ENCODE peak calls at places on chromosomes 16 and 17, in ten cellular contexts. J is psoas muscle, H is pancreas, V is fibroblast of lung, N is GM12865, Q is GM12878, Y is cardiac muscle cell, F is Peyer's patch, U is spleen, R is brain microvascular endothelial cell. C is an unnamed sample.

GRCh38 chr16:63655846-63656245 is 1466.0 kb downstream of the CDH11 start:
- DNase-seq in R (no peak), H (no peak), U (no peak), V (no peak), Y (no peak), J (no peak), N (no peak), F (no peak), Q (no peak), C (no peak)

GRCh38 chr17:30950669-30951399 is 20.0 kb upstream of the RNF135 start:
- DNase-seq in Y (no peak), Q (no peak), H (peak), V (peak), R (peak), N (no peak), F (peak), J (peak), U (peak), C (no peak)

GRCh38 chr16:28499854-28500253 is 5.4 kb downstream of the APOBR start:
- DNase-seq in Y (no peak), V (no peak), U (no peak), H (no peak), N (no peak), F (no peak), Q (no peak), J (no peak), R (no peak), C (no peak)

GRCh38 chr17:28982191-28982793 is 23.5 kb downstream of the SEZ6 start:
- DNase-seq in J (no peak), Q (peak), F (no peak), Y (no peak), V (peak), R (peak), H (no peak), N (peak), U (peak), C (no peak)

GRCh38 chr16:12617401-12617819 is 186.3 kb downstream of the CPPED1 start:
- DNase-seq in R (no peak), F (no peak), H (no peak), V (no peak), Q (no peak), N (peak), J (no peak), Y (no peak), U (no peak), C (no peak)

GRCh38 chr16:55444754-55445485 is 34.1 kb upstream of the MMP2 start:
- DNase-seq in R (no peak), H (no peak), Y (peak), Q (peak), N (peak), F (no peak), J (no peak), V (no peak), U (no peak), C (no peak)

GRCh38 chr16:89295915-89296314 is 78.4 kb downstream of the ZNF778 start:
- DNase-seq in J (peak), Q (no peak), H (no peak), V (no peak), N (no peak), Y (no peak), F (no peak), R (no peak), U (no peak), C (no peak)

GRCh38 chr16:23650674-23651073 is 9.4 kb downstream of the DCTN5 start:
- DNase-seq in N (no peak), Y (no peak), F (no peak), J (no peak), R (peak), H (no peak), Q (no peak), V (peak), U (no peak), C (no peak)

GRCh38 chr17:28741358-28742349 is 2.2 kb upstream of the TRAF4 start:
- DNase-seq in R (no peak), F (no peak), N (peak), V (no peak), J (peak), Q (no peak), H (no peak), Y (no peak), U (peak), C (no peak)

GRCh38 chr17:45013021-45013997 is 38.1 kb downstream of the DCAKD start:
- DNase-seq in J (no peak), V (no peak), H (no peak), N (no peak), Y (no peak), R (no peak), U (no peak), Q (no peak), F (no peak), C (no peak)

GRCh38 chr17:39671651-39672521 is 3.6 kb downstream of the PNMT start:
- DNase-seq in U (peak), N (peak), R (peak), J (peak), V (peak), Y (peak), H (peak), Q (no peak), F (peak), C (no peak)

GRCh38 chr16:16101585-16101984 is 121.7 kb downstream of the ABCC6 start:
- DNase-seq in Q (no peak), V (no peak), H (no peak), F (no peak), N (no peak), Y (no peak), J (no peak), R (no peak), U (no peak), C (no peak)

GRCh38 chr16:81029930-81030604 is 5.6 kb upstream of the ATMIN start:
- DNase-seq in Q (no peak), U (no peak), F (no peak), R (no peak), H (no peak), V (no peak), J (no peak), Y (no peak), N (no peak), C (no peak)

GRCh38 chr17:55774834-55775233 is 24.0 kb downstream of the PCTP start:
- DNase-seq in Y (no peak), U (no peak), J (no peak), R (no peak), V (no peak), Q (no peak), H (no peak), F (no peak), N (no peak), C (no peak)

GRCh38 chr16:86462334-86463084 is 47.8 kb upstream of the FOXF1 start:
- DNase-seq in V (peak), F (no peak), Y (no peak), U (no peak), N (no peak), R (peak), Q (no peak), J (no peak), H (no peak), C (no peak)

GRCh38 chr17:7977039-7977438 is 25.4 kb upstream of the GUCY2D start:
- DNase-seq in U (no peak), V (no peak), N (no peak), R (no peak), Y (no peak), F (no peak), H (no peak), Q (no peak), J (no peak), C (no peak)

GRCh38 chr17:538096-538973 is 176.3 kb downstream of the VPS53 start:
- DNase-seq in V (peak), J (no peak), F (no peak), U (no peak), Y (peak), Q (no peak), H (no peak), R (no peak), N (no peak), C (no peak)

GRCh38 chr16:87190288-87191240 is 126.6 kb downstream of the C16orf95 start:
- DNase-seq in R (no peak), U (no peak), N (no peak), Y (no peak), F (no peak), J (no peak), V (peak), H (no peak), Q (no peak), C (no peak)

GRCh38 chr17:31919802-31920525 is 16.8 kb upstream of the SUZ12 start:
- DNase-seq in R (no peak), F (no peak), Q (no peak), U (no peak), N (peak), Y (no peak), J (no peak), V (peak), H (no peak), C (no peak)

GRCh38 chr17:17086585-17086984 is 44.3 kb downstream of the MPRIP start:
- DNase-seq in Q (no peak), H (no peak), J (no peak), N (no peak), F (no peak), V (no peak), U (no peak), Y (no peak), R (no peak), C (no peak)

GRCh38 chr16:57240872-57241271 is 4.2 kb upstream of the ARL2BP start:
- DNase-seq in Y (no peak), Q (no peak), F (no peak), J (no peak), H (no peak), R (no peak), U (no peak), V (no peak), N (peak), C (no peak)

GRCh38 chr16:700684-701584 is 4.7 kb downstream of the FBXL16 start:
- DNase-seq in Q (no peak), F (no peak), U (no peak), N (no peak), J (no peak), V (no peak), H (peak), R (no peak), Y (peak), C (no peak)

GRCh38 chr17:31373150-31374082 is 18.1 kb upstream of the RAB11FIP4 start:
- DNase-seq in H (no peak), V (peak), F (no peak), U (no peak), J (no peak), R (peak), Y (no peak), Q (peak), N (peak), C (peak)

GRCh38 chr16:83723901-83724300 is 83.9 kb upstream of the HSBP1 start:
- DNase-seq in N (no peak), H (no peak), J (no peak), V (peak), U (no peak), R (no peak), Y (no peak), F (no peak), Q (no peak), C (no peak)

GRCh38 chr16:28261916-28262315 is 30.4 kb upstream of the SBK1 start:
- DNase-seq in Q (no peak), N (no peak), Y (no peak), H (no peak), F (no peak), U (no peak), V (no peak), R (no peak), J (peak), C (no peak)

GRCh38 chr16:53892155-53892554 is 188.2 kb downstream of the FTO start:
- DNase-seq in V (peak), Y (peak), F (no peak), U (no peak), H (peak), J (no peak), R (peak), Q (no peak), N (peak), C (peak)

GRCh38 chr16:20899503-20900298 is 457 bp downstream of the DCUN1D3 start:
- DNase-seq in N (no peak), J (peak), R (no peak), H (peak), F (no peak), V (no peak), Y (peak), Q (no peak), U (peak), C (no peak)

GRCh38 chr16:1643521-1643920 is 31.4 kb downstream of the CRAMP1 start:
- DNase-seq in N (no peak), J (peak), F (no peak), V (no peak), Q (no peak), R (no peak), Y (no peak), U (no peak), H (no peak), C (no peak)

GRCh38 chr17:48134912-48135480 is 27.4 kb downstream of the SNX11 start:
- DNase-seq in F (no peak), R (no peak), H (no peak), J (no peak), Y (no peak), N (no peak), Q (no peak), V (no peak), U (no peak), C (no peak)

DNA sequence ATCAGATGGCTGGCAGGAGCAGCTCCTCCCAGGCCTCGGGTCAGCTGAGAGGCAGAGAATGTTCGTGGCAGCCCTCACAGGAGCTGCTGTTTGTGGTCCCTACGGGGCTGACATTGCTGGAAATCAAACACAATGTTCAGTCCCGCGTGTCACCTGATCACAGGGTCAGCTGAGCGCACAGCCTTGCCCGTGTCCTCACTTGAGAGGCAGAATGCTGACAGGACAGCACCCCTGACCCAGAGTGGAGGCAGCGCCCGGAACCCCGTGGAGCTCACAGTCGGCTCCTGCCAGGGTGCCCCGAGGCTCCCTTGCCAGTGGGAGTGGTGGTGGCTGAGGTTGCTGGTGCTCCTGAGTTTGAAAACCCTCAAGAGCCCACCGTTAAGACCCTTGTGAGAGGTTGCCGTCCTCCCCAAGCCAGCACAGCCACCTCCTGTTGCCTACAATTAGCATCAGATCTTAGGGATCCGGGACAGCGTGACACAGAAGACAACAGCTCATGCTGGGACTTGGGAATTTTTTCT is 3.6 kb upstream of the CHMP6 start:
- DNase-seq in N (no peak), V (no peak), J (peak), R (no peak), H (no peak), U (peak), Y (no peak), Q (no peak), F (no peak), C (no peak)
- H3K4me3 ChIP-seq in N (no peak), V (no peak), J (peak), R (no peak), H (no peak), U (no peak), Y (no peak), Q (no peak), F (no peak), C (no peak)

DNA sequence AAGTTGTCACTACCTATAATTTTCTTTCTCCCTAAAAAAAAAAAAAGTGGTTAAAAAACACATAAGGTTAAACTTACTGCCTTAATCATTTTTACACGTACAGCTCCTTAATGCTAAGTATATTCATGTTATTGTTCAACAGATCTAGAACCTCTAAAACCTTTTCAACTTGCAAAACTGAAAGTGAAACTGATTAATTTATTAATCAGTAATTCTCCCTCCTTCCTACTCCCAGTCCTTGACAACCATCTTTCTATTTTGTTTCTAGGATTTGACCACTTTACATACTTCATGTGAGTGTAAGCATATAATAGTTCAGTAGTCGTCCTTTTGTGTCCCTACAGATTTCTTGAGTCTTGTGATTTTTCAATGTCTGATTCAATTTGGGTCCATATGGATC is 251.4 kb upstream of the KIF2B start:
- DNase-seq in Q (no peak), H (no peak), F (no peak), N (no peak), U (no peak), V (peak), Y (no peak), J (no peak), R (no peak), C (no peak)
- TF ChIP-seq CTCF in Q (no peak), H (no peak), F (no peak), N (no peak), U (no peak), V (no peak), Y (no peak), J (no peak), R (no peak), C (no peak)

GRCh38 chr17:38557395-38557794 is 48.4 kb downstream of the SRCIN1 start:
- DNase-seq in F (no peak), V (no peak), Y (no peak), J (no peak), H (no peak), R (no peak), U (no peak), Q (no peak), N (no peak), C (no peak)
- H3K4me3 ChIP-seq in F (no peak), V (no peak), Y (no peak), J (peak), H (no peak), R (no peak), U (no peak), Q (no peak), N (no peak), C (no peak)

DNA sequence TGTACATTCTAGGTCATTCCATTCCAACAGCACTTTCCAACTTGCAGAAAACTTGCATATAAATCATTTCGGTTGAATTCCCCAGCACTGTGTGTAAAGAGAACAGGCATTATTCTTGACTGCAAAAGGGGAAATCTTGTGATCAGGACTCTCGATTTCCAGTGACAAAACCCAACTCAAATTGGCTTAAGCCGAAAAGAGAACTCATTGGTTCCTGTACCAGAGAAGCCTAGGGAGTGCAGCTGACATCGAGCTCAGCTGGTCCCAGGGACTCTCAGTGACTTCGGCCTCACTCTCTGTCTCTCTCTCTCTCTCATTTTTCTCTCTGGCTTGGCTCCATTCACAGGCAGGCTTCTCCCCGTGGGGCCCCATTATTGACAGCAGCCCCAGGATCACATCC is 30.7 kb downstream of the CD300LF start:
- DNase-seq in Y (no peak), Q (no peak), J (no peak), N (no peak), F (no peak), R (no peak), V (no peak), U (peak), H (no peak), C (no peak)
- TF ChIP-seq CTCF in Y (no peak), Q (no peak), J (no peak), N (no peak), F (no peak), R (no peak), V (no peak), U (no peak), H (no peak), C (no peak)

GRCh38 chr16:10743610-10744369 is at the start of gene NUBP1:
- DNase-seq in Q (peak), R (peak), J (peak), U (peak), N (peak), Y (peak), V (peak), F (peak), H (peak), C (peak)

GRCh38 chr16:10740845-10741208 is 2.8 kb upstream of the NUBP1 start:
- DNase-seq in R (no peak), V (no peak), Q (no peak), F (no peak), H (no peak), Y (no peak), N (peak), U (no peak), J (no peak), C (no peak)

GRCh38 chr16:10740000-10740844 is 3.4 kb upstream of the NUBP1 start:
- DNase-seq in R (no peak), H (peak), N (no peak), Y (no peak), U (no peak), Q (no peak), J (no peak), V (no peak), F (no peak), C (no peak)

GRCh38 chr16:10743227-10743609 is 424 bp upstream of the NUBP1 start:
- DNase-seq in J (no peak), F (no peak), R (no peak), N (no peak), H (no peak), Y (no peak), V (no peak), Q (no peak), U (no peak), C (no peak)

DNA sequence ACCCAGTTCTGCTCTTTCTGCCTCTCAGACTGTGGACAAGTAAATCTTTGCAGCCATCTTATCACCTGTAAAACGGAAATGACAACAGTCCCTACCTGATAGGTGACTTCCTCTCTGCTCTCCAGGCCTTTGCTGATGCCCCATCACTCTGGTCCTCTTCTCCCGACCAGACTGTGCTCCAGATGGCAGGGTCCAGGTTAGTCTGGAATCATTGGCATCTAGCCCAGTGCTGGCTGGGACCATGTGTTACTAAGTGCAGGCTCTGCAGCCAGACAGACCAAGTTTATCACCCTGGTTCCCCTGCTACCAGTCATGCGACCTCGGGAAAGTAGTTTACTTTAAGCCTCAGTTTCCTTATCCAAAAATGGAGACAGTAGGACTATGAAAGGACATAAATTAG is 1.8 kb upstream of the NUBP1 start:
- DNase-seq in F (no peak), J (no peak), U (no peak), V (peak), R (no peak), H (peak), Q (no peak), N (no peak), Y (no peak), C (no peak)
- H3K4me3 ChIP-seq in F (no peak), J (no peak), U (no peak), V (no peak), R (no peak), H (no peak), Q (no peak), N (no peak), Y (no peak), C (no peak)

GRCh38 chr16:46621902-46622676 is 910 bp upstream of the SHCBP1 start:
- DNase-seq in V (no peak), N (no peak), U (no peak), F (no peak), R (no peak), J (no peak), H (no peak), Q (no peak), Y (no peak), C (no peak)

GRCh38 chr16:46618516-46618915 is 2.7 kb downstream of the SHCBP1 start:
- DNase-seq in U (no peak), Q (no peak), R (no peak), N (peak), Y (no peak), H (no peak), V (no peak), J (no peak), F (no peak), C (no peak)

GRCh38 chr16:46621006-46621629 is at the start of gene SHCBP1:
- DNase-seq in U (peak), Q (peak), V (peak), H (peak), N (peak), F (peak), R (peak), J (peak), Y (peak), C (peak)

GRCh38 chr16:46620265-46621005 is 744 bp downstream of the SHCBP1 start:
- DNase-seq in N (peak), Y (no peak), H (no peak), J (no peak), U (no peak), F (no peak), V (peak), R (peak), Q (no peak), C (no peak)
- TF ChIP-seq CTCF in N (no peak), Y (no peak), H (no peak), J (no peak), U (no peak), F (no peak), V (no peak), R (no peak), Q (no peak), C (no peak)

DNA sequence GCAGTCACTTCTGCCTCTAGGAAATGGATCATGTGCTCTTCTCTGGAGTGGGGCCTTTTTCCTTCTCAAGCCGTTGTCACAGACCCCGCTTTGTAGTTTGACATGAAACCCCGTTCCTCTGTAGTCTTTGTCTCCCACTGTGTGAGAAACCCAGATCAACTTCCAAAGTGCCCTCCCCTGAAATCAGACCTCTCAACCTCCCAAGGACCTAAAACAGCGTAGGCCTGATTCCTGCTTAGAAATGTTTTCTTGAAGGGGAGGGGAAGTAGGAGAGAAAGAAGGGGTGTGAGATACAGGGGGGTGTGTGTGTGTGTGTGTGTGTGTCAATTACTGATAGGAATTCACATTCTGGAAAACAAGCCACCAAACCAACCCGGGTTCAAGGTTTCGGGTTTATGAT is 1.5 kb downstream of the UBE2O start:
- DNase-seq in Q (no peak), J (no peak), N (no peak), U (no peak), V (no peak), R (no peak), Y (no peak), H (no peak), F (no peak), C (no peak)
- H3K4me3 ChIP-seq in Q (peak), J (peak), N (peak), U (no peak), V (no peak), R (peak), Y (peak), H (no peak), F (peak), C (peak)

C was measured in BJ.